ENCODE peak calls at places on chromosomes 2 and 18, in four cellular contexts. R, L, Z and V are unnamed samples. For H3K27me3, the result is how much of the 10 kb centered on the place peaks cover.

GRCh38 chr2:84781942-84782716 is 98.8 kb downstream of the TRABD2A start:
- DNase-seq in R (no peak), L (no peak), Z (peak), V (peak)

GRCh38 chr18:56139792-56140254 is 498.6 kb downstream of the TXNL1 start:
- DNase-seq in R (peak), L (no peak), Z (peak), V (no peak)

GRCh38 chr2:31235504-31235902 is 1.6 kb downstream of the EHD3 start:
- DNase-seq in R (peak), L (peak), Z (peak), V (peak)

GRCh38 chr18:58218111-58218510 is 174.1 kb downstream of the NEDD4L start:
- DNase-seq in R (peak), L (no peak), Z (peak), V (no peak)

GRCh38 chr2:39523308-39524044 is 86.4 kb upstream of the MAP4K3 start:
- DNase-seq in R (peak), L (no peak), Z (peak), V (peak)

GRCh38 chr2:30710461-30710860 is 96.8 kb downstream of the CAPN13 start:
- DNase-seq in R (no peak), L (peak), Z (no peak), V (no peak)

GRCh38 chr18:45231606-45232005 is 383.7 kb upstream of the SLC14A2 start:
- DNase-seq in R (no peak), L (no peak), Z (peak), V (no peak)

GRCh38 chr2:85237849-85238570 is 89.8 kb downstream of the TGOLN2 start:
- DNase-seq in R (no peak), L (no peak), Z (no peak), V (no peak)

GRCh38 chr2:3838348-3838747 is 135.0 kb downstream of the DCDC2C start:
- DNase-seq in R (no peak), L (no peak), Z (no peak), V (no peak)

GRCh38 chr2:231522418-231523180 is 7.6 kb downstream of the NMUR1 start:
- DNase-seq in R (peak), L (no peak), Z (peak), V (peak)

GRCh38 chr18:1513519-1513918 is 608.8 kb downstream of the ADCYAP1 start:
- DNase-seq in R (peak), L (no peak), Z (no peak), V (no peak)

GRCh38 chr2:134783912-134784311 is 54.5 kb upstream of the ACMSD start:
- DNase-seq in R (no peak), L (no peak), Z (no peak), V (no peak)

GRCh38 chr2:86078801-86079545 is 26.7 kb downstream of the POLR1A start:
- DNase-seq in R (peak), L (no peak), Z (peak), V (no peak)

GRCh38 chr2:237487496-237487895 is 445 bp downstream of the MLPH start:
- DNase-seq in R (no peak), L (no peak), Z (no peak), V (no peak)

GRCh38 chr2:237486819-237487448 is at the start of gene MLPH:
- DNase-seq in R (peak), L (no peak), Z (peak), V (no peak)

GRCh38 chr2:237485844-237486243 is 1.2 kb upstream of the MLPH start:
- DNase-seq in R (no peak), L (no peak), Z (no peak), V (no peak)

GRCh38 chr2:237485304-237485703 is 1.7 kb upstream of the MLPH start:
- DNase-seq in R (no peak), L (no peak), Z (peak), V (no peak)

DNA sequence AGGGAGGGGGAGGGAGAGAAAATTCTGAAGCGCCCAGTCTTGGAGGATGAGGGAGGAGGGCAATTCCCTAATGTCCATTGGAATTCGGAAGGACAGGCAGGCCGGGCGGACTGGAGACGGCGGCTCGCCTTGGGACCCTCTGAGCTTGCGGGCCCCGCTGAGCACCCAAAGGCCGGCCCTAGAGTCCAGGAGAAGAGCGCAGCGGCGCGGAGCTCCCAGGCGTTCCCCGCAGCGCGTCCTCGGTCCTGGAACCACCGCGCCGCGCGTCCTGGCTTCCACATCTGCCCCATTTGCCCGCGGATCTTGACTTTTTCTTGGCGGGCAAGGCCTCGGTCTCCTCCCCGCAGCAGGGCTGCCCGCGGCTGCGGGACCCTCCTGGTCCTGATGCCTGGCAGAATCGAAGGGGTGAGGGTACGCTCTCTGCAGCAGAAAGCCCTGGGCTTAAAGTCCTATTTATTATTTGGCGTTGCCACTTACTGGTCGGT is 675 bp upstream of the MLPH start:
- DNase-seq in R (peak), L (no peak), Z (peak), V (no peak)
- H3K27me3 ChIP-seq in R (under half), L (under half), Z (under half), V (under half)

GRCh38 chr2:62744603-62745002 is 39.1 kb downstream of the EHBP1 start:
- DNase-seq in R (no peak), L (no peak), Z (no peak), V (no peak)
- H3K4me3 ChIP-seq in R (no peak), L (no peak), Z (no peak), V (no peak)

GRCh38 chr2:5982911-5983310 is 290.7 kb downstream of the SOX11 start:
- DNase-seq in R (no peak), L (no peak), Z (no peak), V (no peak)

GRCh38 chr2:5985551-5986229 is 293.5 kb downstream of the SOX11 start:
- DNase-seq in R (no peak), L (no peak), Z (no peak), V (no peak)

GRCh38 chr2:5987117-5987787 is 295.1 kb downstream of the SOX11 start:
- DNase-seq in R (no peak), L (no peak), Z (no peak), V (no peak)

GRCh38 chr2:5982217-5982910 is 290.2 kb downstream of the SOX11 start:
- DNase-seq in R (no peak), L (no peak), Z (no peak), V (no peak)

GRCh38 chr2:5984946-5985345 is 292.8 kb downstream of the SOX11 start:
- DNase-seq in R (no peak), L (no peak), Z (no peak), V (no peak)
- H3K27me3 ChIP-seq in R (under half), L (under half), Z (under half), V (under half)

GRCh38 chr18:43276471-43276870 is 819 bp downstream of the SYT4 start:
- DNase-seq in R (no peak), L (no peak), Z (no peak), V (no peak)
- H3K4me3 ChIP-seq in R (no peak), L (no peak), Z (no peak), V (no peak)

DNA sequence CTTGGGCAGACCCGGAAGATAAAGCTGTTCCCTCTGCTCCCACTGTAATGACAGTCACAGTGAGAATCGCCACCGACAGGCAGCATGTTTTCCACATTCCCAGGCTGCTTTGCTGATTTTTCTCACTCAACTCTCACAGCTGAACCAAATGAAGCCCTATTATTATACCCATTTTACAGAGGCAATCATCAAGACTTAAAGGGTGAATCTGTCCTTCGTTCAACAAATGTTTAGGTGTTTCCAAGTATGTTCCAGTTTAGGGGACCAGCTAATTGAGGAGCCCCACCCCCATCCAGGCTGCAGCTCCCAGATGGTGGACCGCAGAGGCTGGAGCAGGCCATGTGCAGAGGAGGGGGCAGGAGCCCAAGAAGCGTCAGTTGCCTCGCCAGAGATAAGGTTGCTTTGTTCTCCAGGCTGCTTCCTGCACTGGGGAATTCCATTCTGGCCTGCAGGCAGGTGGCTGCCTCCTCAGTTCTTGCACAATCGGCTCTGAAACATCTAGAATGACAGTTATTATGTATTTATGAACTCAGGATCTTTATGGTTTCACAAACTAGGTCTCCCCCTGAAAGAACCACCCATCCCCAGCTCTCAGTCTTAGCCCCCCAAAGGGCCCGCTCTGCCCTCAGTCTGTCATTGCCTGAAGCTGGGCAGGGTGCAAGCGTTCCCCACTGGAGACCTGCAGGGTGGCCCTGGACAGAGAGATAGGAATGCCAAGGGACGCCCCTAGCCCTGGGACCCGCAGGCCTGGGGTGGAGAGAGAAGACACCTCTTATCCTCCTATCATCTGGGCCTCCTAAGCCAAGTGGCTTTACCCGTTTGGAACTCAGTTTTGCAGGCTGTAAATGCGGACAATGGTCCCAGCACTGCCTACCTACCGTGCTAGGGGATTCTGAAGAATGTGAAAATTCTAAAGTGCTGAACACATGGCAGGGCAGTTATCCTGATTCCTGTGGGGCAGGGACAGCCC is 49.1 kb upstream of the MYCN start:
- DNase-seq in R (no peak), L (no peak), Z (peak), V (no peak)
- H3K27me3 ChIP-seq in R (under half), L (under half), Z (under half), V (under half)